ENCODE peak calls at places on chromosomes 6 and 20, in ten cellular contexts. One of them, this sample, is unnamed.

GRCh38 chr6:100288311-100288710 is 176.4 kb downstream of the SIM1 start:
- DNase-seq in endothelial cell of umbilical vein: no peak
- DNase-seq in NB4: no peak
- DNase-seq in fibroblast of lung: no peak
- DNase-seq in IMR-90: no peak
- DNase-seq in hepatocyte: no peak
- DNase-seq in cardiac muscle cell: no peak
- DNase-seq in choroid plexus epithelial cell: no peak
- DNase-seq in pancreas: no peak
- DNase-seq in brain microvascular endothelial cell: no peak
- DNase-seq in this sample: no peak

GRCh38 chr20:14288341-14289330 is 48.8 kb downstream of the FLRT3 start:
- DNase-seq in endothelial cell of umbilical vein: no peak
- DNase-seq in NB4: peak; percentile 2
- DNase-seq in fibroblast of lung: peak; percentile 51
- DNase-seq in IMR-90: peak; percentile 72
- DNase-seq in hepatocyte: peak; percentile 7
- DNase-seq in cardiac muscle cell: no peak
- DNase-seq in choroid plexus epithelial cell: peak; percentile 21
- DNase-seq in pancreas: no peak
- DNase-seq in brain microvascular endothelial cell: peak; percentile 69
- DNase-seq in this sample: no peak

GRCh38 chr20:57594092-57594911 is 25.9 kb downstream of the ZBP1 start:
- DNase-seq in endothelial cell of umbilical vein: peak; percentile 12
- DNase-seq in NB4: peak; percentile 66
- DNase-seq in fibroblast of lung: peak; percentile 11
- DNase-seq in IMR-90: peak; percentile 8
- DNase-seq in hepatocyte: peak; percentile 69
- DNase-seq in cardiac muscle cell: peak; percentile 78
- DNase-seq in choroid plexus epithelial cell: peak; percentile 41
- DNase-seq in pancreas: no peak
- DNase-seq in brain microvascular endothelial cell: no peak
- DNase-seq in this sample: no peak

GRCh38 chr20:46461808-46462207 is 51.6 kb downstream of the ZNF334 start:
- DNase-seq in endothelial cell of umbilical vein: no peak
- DNase-seq in NB4: no peak
- DNase-seq in fibroblast of lung: no peak
- DNase-seq in IMR-90: no peak
- DNase-seq in hepatocyte: no peak
- DNase-seq in cardiac muscle cell: no peak
- DNase-seq in choroid plexus epithelial cell: no peak
- DNase-seq in pancreas: no peak
- DNase-seq in brain microvascular endothelial cell: no peak
- DNase-seq in this sample: no peak

GRCh38 chr20:36663026-36663425 is 17.0 kb upstream of the SLA2 start:
- DNase-seq in endothelial cell of umbilical vein: no peak
- DNase-seq in NB4: peak; percentile 85
- DNase-seq in fibroblast of lung: no peak
- DNase-seq in IMR-90: no peak
- DNase-seq in hepatocyte: no peak
- DNase-seq in cardiac muscle cell: no peak
- DNase-seq in choroid plexus epithelial cell: peak; percentile 14
- DNase-seq in pancreas: no peak
- DNase-seq in brain microvascular endothelial cell: no peak
- DNase-seq in this sample: no peak

GRCh38 chr20:43584448-43585138 is 6.1 kb upstream of the IFT52 start:
- DNase-seq in endothelial cell of umbilical vein: no peak
- DNase-seq in NB4: no peak
- DNase-seq in fibroblast of lung: peak; percentile 87
- DNase-seq in IMR-90: peak; percentile 75
- DNase-seq in hepatocyte: peak; percentile 48
- DNase-seq in cardiac muscle cell: peak; percentile 64
- DNase-seq in choroid plexus epithelial cell: peak; percentile 92
- DNase-seq in pancreas: no peak
- DNase-seq in brain microvascular endothelial cell: peak; percentile 59
- DNase-seq in this sample: peak; percentile 26

GRCh38 chr20:51531141-51531710 is 11.3 kb downstream of the NFATC2 start:
- DNase-seq in endothelial cell of umbilical vein: no peak
- DNase-seq in NB4: no peak
- DNase-seq in fibroblast of lung: peak; percentile 53
- DNase-seq in IMR-90: peak; percentile 36
- DNase-seq in hepatocyte: no peak
- DNase-seq in cardiac muscle cell: no peak
- DNase-seq in choroid plexus epithelial cell: peak; percentile 12
- DNase-seq in pancreas: no peak
- DNase-seq in brain microvascular endothelial cell: no peak
- DNase-seq in this sample: no peak

GRCh38 chr6:118485601-118486550 is 62.2 kb upstream of the PLN start:
- DNase-seq in endothelial cell of umbilical vein: no peak
- DNase-seq in NB4: no peak
- DNase-seq in fibroblast of lung: peak; percentile 30
- DNase-seq in IMR-90: peak; percentile 34
- DNase-seq in hepatocyte: no peak
- DNase-seq in cardiac muscle cell: no peak
- DNase-seq in choroid plexus epithelial cell: peak; percentile 53
- DNase-seq in pancreas: no peak
- DNase-seq in brain microvascular endothelial cell: no peak
- DNase-seq in this sample: no peak

GRCh38 chr20:33609504-33609903 is 52.6 kb upstream of the C20orf144 start:
- DNase-seq in endothelial cell of umbilical vein: no peak
- DNase-seq in NB4: no peak
- DNase-seq in fibroblast of lung: no peak
- DNase-seq in IMR-90: no peak
- DNase-seq in hepatocyte: no peak
- DNase-seq in cardiac muscle cell: no peak
- DNase-seq in choroid plexus epithelial cell: no peak
- DNase-seq in pancreas: no peak
- DNase-seq in brain microvascular endothelial cell: no peak
- DNase-seq in this sample: no peak

GRCh38 chr6:317452-318144 is 25.3 kb downstream of the DUSP22 start:
- DNase-seq in endothelial cell of umbilical vein: no peak
- DNase-seq in NB4: no peak
- DNase-seq in fibroblast of lung: no peak
- DNase-seq in IMR-90: no peak
- DNase-seq in hepatocyte: no peak
- DNase-seq in cardiac muscle cell: no peak
- DNase-seq in choroid plexus epithelial cell: no peak
- DNase-seq in pancreas: no peak
- DNase-seq in brain microvascular endothelial cell: no peak
- DNase-seq in this sample: no peak

GRCh38 chr6:90118581-90118980 is 178.1 kb downstream of the BACH2 start:
- DNase-seq in endothelial cell of umbilical vein: no peak
- DNase-seq in NB4: no peak
- DNase-seq in fibroblast of lung: no peak
- DNase-seq in IMR-90: no peak
- DNase-seq in hepatocyte: no peak
- DNase-seq in cardiac muscle cell: no peak
- DNase-seq in choroid plexus epithelial cell: no peak
- DNase-seq in pancreas: no peak
- DNase-seq in brain microvascular endothelial cell: no peak
- DNase-seq in this sample: no peak

GRCh38 chr6:154229796-154230195 is 126.8 kb downstream of the IPCEF1 start:
- DNase-seq in endothelial cell of umbilical vein: no peak
- DNase-seq in NB4: no peak
- DNase-seq in fibroblast of lung: no peak
- DNase-seq in IMR-90: no peak
- DNase-seq in hepatocyte: no peak
- DNase-seq in cardiac muscle cell: no peak
- DNase-seq in choroid plexus epithelial cell: no peak
- DNase-seq in pancreas: no peak
- DNase-seq in brain microvascular endothelial cell: no peak
- DNase-seq in this sample: no peak

GRCh38 chr6:20402181-20403079 is 751 bp downstream of the E2F3 start:
- DNase-seq in endothelial cell of umbilical vein: peak; percentile 42
- DNase-seq in NB4: peak; percentile 90
- DNase-seq in fibroblast of lung: peak; percentile 40
- DNase-seq in IMR-90: no peak
- DNase-seq in hepatocyte: peak; percentile 63
- DNase-seq in cardiac muscle cell: peak; percentile 71
- DNase-seq in choroid plexus epithelial cell: peak; percentile 20
- DNase-seq in pancreas: peak; percentile 46
- DNase-seq in brain microvascular endothelial cell: no peak
- DNase-seq in this sample: no peak

GRCh38 chr6:33694401-33694931 is 17.0 kb downstream of the UQCC2 start:
- DNase-seq in endothelial cell of umbilical vein: peak; percentile 84
- DNase-seq in NB4: no peak
- DNase-seq in fibroblast of lung: peak; percentile 62
- DNase-seq in IMR-90: peak; percentile 38
- DNase-seq in hepatocyte: peak; percentile 41
- DNase-seq in cardiac muscle cell: peak; percentile 30
- DNase-seq in choroid plexus epithelial cell: peak; percentile 24
- DNase-seq in pancreas: no peak
- DNase-seq in brain microvascular endothelial cell: peak; percentile 33
- DNase-seq in this sample: no peak

GRCh38 chr6:100228437-100229424 is 234.7 kb upstream of the MCHR2 start:
- DNase-seq in endothelial cell of umbilical vein: peak; percentile 86
- DNase-seq in NB4: peak; percentile 90
- DNase-seq in fibroblast of lung: peak; percentile 75
- DNase-seq in IMR-90: peak; percentile 71
- DNase-seq in hepatocyte: peak; percentile 85
- DNase-seq in cardiac muscle cell: peak; percentile 78
- DNase-seq in choroid plexus epithelial cell: peak; percentile 77
- DNase-seq in pancreas: peak; percentile 72
- DNase-seq in brain microvascular endothelial cell: peak; percentile 77
- DNase-seq in this sample: peak; percentile 11

GRCh38 chr6:43823390-43823789 is 53.4 kb downstream of the VEGFA start:
- DNase-seq in endothelial cell of umbilical vein: no peak
- DNase-seq in NB4: no peak
- DNase-seq in fibroblast of lung: no peak
- DNase-seq in IMR-90: no peak
- DNase-seq in hepatocyte: no peak
- DNase-seq in cardiac muscle cell: no peak
- DNase-seq in choroid plexus epithelial cell: no peak
- DNase-seq in pancreas: peak; percentile 39
- DNase-seq in brain microvascular endothelial cell: no peak
- DNase-seq in this sample: no peak

GRCh38 chr20:49054032-49054643 is 8.0 kb downstream of the CSE1L start:
- DNase-seq in endothelial cell of umbilical vein: peak; percentile 79
- DNase-seq in NB4: no peak
- DNase-seq in fibroblast of lung: peak; percentile 7
- DNase-seq in IMR-90: no peak
- DNase-seq in hepatocyte: no peak
- DNase-seq in cardiac muscle cell: no peak
- DNase-seq in choroid plexus epithelial cell: peak; percentile 28
- DNase-seq in pancreas: no peak
- DNase-seq in brain microvascular endothelial cell: peak; percentile 12
- DNase-seq in this sample: no peak

GRCh38 chr20:62924567-62925419 is 1.5 kb downstream of the DIDO1 start:
- DNase-seq in endothelial cell of umbilical vein: peak; percentile 47
- DNase-seq in NB4: peak; percentile 51
- DNase-seq in fibroblast of lung: peak; percentile 55
- DNase-seq in IMR-90: peak; percentile 34
- DNase-seq in hepatocyte: peak; percentile 55
- DNase-seq in cardiac muscle cell: no peak
- DNase-seq in choroid plexus epithelial cell: peak; percentile 56
- DNase-seq in pancreas: peak; percentile 49
- DNase-seq in brain microvascular endothelial cell: peak; percentile 28
- DNase-seq in this sample: no peak

GRCh38 chr6:147604373-147604772 is 95.9 kb downstream of the SAMD5 start:
- DNase-seq in endothelial cell of umbilical vein: no peak
- DNase-seq in NB4: no peak
- DNase-seq in fibroblast of lung: peak; percentile 37
- DNase-seq in IMR-90: no peak
- DNase-seq in hepatocyte: no peak
- DNase-seq in cardiac muscle cell: no peak
- DNase-seq in choroid plexus epithelial cell: peak; percentile 8
- DNase-seq in pancreas: no peak
- DNase-seq in brain microvascular endothelial cell: no peak
- DNase-seq in this sample: no peak

GRCh38 chr6:30893001-30893591 is 8.8 kb downstream of the DDR1 start:
- DNase-seq in endothelial cell of umbilical vein: no peak
- DNase-seq in NB4: no peak
- DNase-seq in fibroblast of lung: no peak
- DNase-seq in IMR-90: no peak
- DNase-seq in hepatocyte: no peak
- DNase-seq in cardiac muscle cell: no peak
- DNase-seq in choroid plexus epithelial cell: no peak
- DNase-seq in pancreas: no peak
- DNase-seq in brain microvascular endothelial cell: no peak
- DNase-seq in this sample: no peak
- TF ChIP-seq CTCF in endothelial cell of umbilical vein: peak; percentile 16
- TF ChIP-seq CTCF in NB4: peak; percentile 18
- TF ChIP-seq CTCF in fibroblast of lung: peak; percentile 17
- TF ChIP-seq CTCF in IMR-90: peak; percentile 10
- TF ChIP-seq CTCF in hepatocyte: no peak
- TF ChIP-seq CTCF in cardiac muscle cell: peak; percentile 21
- TF ChIP-seq CTCF in choroid plexus epithelial cell: peak; percentile 41
- TF ChIP-seq CTCF in pancreas: no peak
- TF ChIP-seq CTCF in brain microvascular endothelial cell: peak; percentile 52
- TF ChIP-seq CTCF in this sample: peak; percentile 33

DNA sequence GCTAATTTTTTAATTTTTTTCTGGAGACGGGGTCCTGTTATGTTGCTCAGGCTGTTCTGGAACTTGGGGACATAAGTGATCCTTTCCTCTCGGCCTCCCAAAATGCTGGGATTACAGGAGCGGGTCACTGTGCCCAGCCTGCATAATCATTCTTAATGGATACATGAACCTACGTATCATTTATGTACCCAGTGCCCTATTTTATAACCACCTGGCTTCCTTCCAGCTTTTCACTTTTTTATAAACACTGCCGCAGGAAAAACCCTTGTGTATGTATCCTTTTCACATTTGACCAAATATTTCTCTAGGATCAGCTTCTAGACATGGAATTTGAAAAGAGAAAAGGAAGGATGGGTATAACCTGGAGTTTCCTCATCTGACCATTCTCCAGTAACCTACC is 85.6 kb upstream of the RIN2 start:
- DNase-seq in endothelial cell of umbilical vein: peak; percentile 10
- DNase-seq in NB4: no peak
- DNase-seq in fibroblast of lung: no peak
- DNase-seq in IMR-90: no peak
- DNase-seq in hepatocyte: no peak
- DNase-seq in cardiac muscle cell: no peak
- DNase-seq in choroid plexus epithelial cell: no peak
- DNase-seq in pancreas: no peak
- DNase-seq in brain microvascular endothelial cell: no peak
- DNase-seq in this sample: no peak
- H3K4me3 ChIP-seq in endothelial cell of umbilical vein: no peak overlapping the region
- H3K4me3 ChIP-seq in NB4: no peak overlapping the region
- H3K4me3 ChIP-seq in fibroblast of lung: no peak overlapping the region
- H3K4me3 ChIP-seq in IMR-90: no peak overlapping the region
- H3K4me3 ChIP-seq in hepatocyte: no peak overlapping the region
- H3K4me3 ChIP-seq in cardiac muscle cell: no peak overlapping the region
- H3K4me3 ChIP-seq in choroid plexus epithelial cell: no peak overlapping the region
- H3K4me3 ChIP-seq in pancreas: no peak overlapping the region
- H3K4me3 ChIP-seq in brain microvascular endothelial cell: no peak overlapping the region
- H3K4me3 ChIP-seq in this sample: no peak overlapping the region

GRCh38 chr20:61185841-61186601 is 66.0 kb upstream of the CDH4 start:
- DNase-seq in endothelial cell of umbilical vein: peak; percentile 30
- DNase-seq in NB4: peak; percentile 5
- DNase-seq in fibroblast of lung: peak; percentile 98
- DNase-seq in IMR-90: peak; percentile 98
- DNase-seq in hepatocyte: peak; percentile 50
- DNase-seq in cardiac muscle cell: no peak
- DNase-seq in choroid plexus epithelial cell: peak; percentile 96
- DNase-seq in pancreas: no peak
- DNase-seq in brain microvascular endothelial cell: peak; percentile 95
- DNase-seq in this sample: peak; percentile 90
- TF ChIP-seq CTCF in endothelial cell of umbilical vein: no peak
- TF ChIP-seq CTCF in NB4: no peak
- TF ChIP-seq CTCF in fibroblast of lung: no peak
- TF ChIP-seq CTCF in IMR-90: peak; percentile 25
- TF ChIP-seq CTCF in hepatocyte: no peak
- TF ChIP-seq CTCF in cardiac muscle cell: no peak
- TF ChIP-seq CTCF in choroid plexus epithelial cell: peak; percentile 6
- TF ChIP-seq CTCF in pancreas: no peak
- TF ChIP-seq CTCF in brain microvascular endothelial cell: peak; percentile 15
- TF ChIP-seq CTCF in this sample: peak; percentile 9

GRCh38 chr20:30175681-30176080 is 1081.8 kb upstream of the DEFB115 start:
- DNase-seq in endothelial cell of umbilical vein: no peak
- DNase-seq in NB4: no peak
- DNase-seq in fibroblast of lung: no peak
- DNase-seq in IMR-90: no peak
- DNase-seq in hepatocyte: no peak
- DNase-seq in cardiac muscle cell: no peak
- DNase-seq in choroid plexus epithelial cell: no peak
- DNase-seq in pancreas: no peak
- DNase-seq in brain microvascular endothelial cell: no peak
- DNase-seq in this sample: no peak
- H3K4me3 ChIP-seq in endothelial cell of umbilical vein: no peak overlapping the region
- H3K4me3 ChIP-seq in NB4: no peak overlapping the region
- H3K4me3 ChIP-seq in fibroblast of lung: no peak overlapping the region
- H3K4me3 ChIP-seq in IMR-90: no peak overlapping the region
- H3K4me3 ChIP-seq in hepatocyte: no peak overlapping the region
- H3K4me3 ChIP-seq in cardiac muscle cell: no peak overlapping the region
- H3K4me3 ChIP-seq in choroid plexus epithelial cell: no peak overlapping the region
- H3K4me3 ChIP-seq in pancreas: no peak overlapping the region
- H3K4me3 ChIP-seq in brain microvascular endothelial cell: no peak overlapping the region
- H3K4me3 ChIP-seq in this sample: no peak overlapping the region